ENCODE peak calls at places on chromosomes 12 and 14, in ten cellular contexts. W is AG04450; K is GM13976; N is GM19239; X is NK-92 treated with Interleukin-12 subunit alpha and Interleukin-12 subunit beta, amount 100 ng/mL, for 24 hours; I is GM20000; Q is DMS153; C is small intestine; E is posterior cingulate gyrus; F is LHCN-M2. D is an unnamed sample.

GRCh38 chr12:55727643-55728184 is 1.1 kb downstream of the CD63 start:
- DNase-seq in Q (no peak), C (peak; percentile 46), E (no peak), F (peak; percentile 64), N (no peak), I (no peak), W (no peak), X (no peak), K (no peak), D (peak; percentile 60)

GRCh38 chr12:40970320-40970907 is 217.7 kb upstream of the PDZRN4 start:
- DNase-seq in W (no peak), X (no peak), I (no peak), N (no peak), Q (no peak), C (peak; percentile 4), F (no peak), E (no peak), K (no peak), D (peak; percentile 42)

GRCh38 chr14:61264022-61264571 is 17.0 kb downstream of the TMEM30B start:
- DNase-seq in W (no peak), Q (no peak), F (no peak), I (no peak), N (no peak), E (no peak), X (no peak), K (no peak), C (no peak), D (no peak)

GRCh38 chr12:131849700-131850553 is 21.7 kb downstream of the MMP17 start:
- DNase-seq in E (no peak), F (no peak), W (no peak), X (no peak), C (no peak), N (no peak), K (no peak), Q (no peak), I (no peak), D (no peak)

GRCh38 chr14:34224221-34224620 is 237.8 kb downstream of the SPTSSA start:
- DNase-seq in C (no peak), W (no peak), Q (no peak), N (no peak), F (no peak), E (no peak), I (no peak), K (no peak), X (no peak), D (no peak)

GRCh38 chr12:31236998-31237637 is 88.8 kb downstream of the SINHCAF start:
- DNase-seq in K (no peak), I (no peak), N (no peak), E (no peak), C (no peak), F (no peak), X (no peak), Q (no peak), W (no peak), D (no peak)

GRCh38 chr12:20409639-20410038 is 41.3 kb downstream of the PDE3A start:
- DNase-seq in I (no peak), X (no peak), K (no peak), Q (no peak), W (no peak), C (no peak), F (no peak), E (no peak), N (no peak), D (no peak)

GRCh38 chr12:72872488-72872887 is 600.3 kb downstream of the TRHDE start:
- DNase-seq in C (no peak), E (no peak), N (no peak), K (no peak), W (no peak), F (no peak), Q (peak; percentile 27), X (no peak), I (no peak), D (no peak)

GRCh38 chr12:21828779-21829178 is 54.3 kb upstream of the KCNJ8 start:
- DNase-seq in F (peak; percentile 46), N (no peak), W (no peak), X (no peak), I (no peak), Q (no peak), C (no peak), K (no peak), E (no peak), D (no peak)

GRCh38 chr14:89489796-89490506 is 72.9 kb upstream of the FOXN3 start:
- DNase-seq in E (peak; percentile 38), W (no peak), C (no peak), X (no peak), I (no peak), K (no peak), Q (no peak), N (no peak), F (peak; percentile 34), D (no peak)

D was measured in ACHN.